ENCODE peak calls at places on chromosomes 4 and X, in nine cellular contexts. K, B, N, L, P, U, S, G and Z are unnamed samples.

GRCh38 chrX:30957753-30958152 is 68.7 kb upstream of the TAB3 start:
- DNase-seq in K (no peak), B (no peak), N (peak), L (peak), P (peak), U (no peak), S (peak), G (no peak), Z (no peak)

GRCh38 chrX:53930513-53931380 is 113.5 kb downstream of the PHF8 start:
- DNase-seq in K (no peak), B (no peak), N (peak), L (peak), P (no peak), U (no peak), S (peak), G (no peak), Z (no peak)

GRCh38 chr4:133565379-133565778 is 416.3 kb downstream of the PCDH10 start:
- DNase-seq in K (peak), B (peak), N (no peak), L (peak), P (no peak), U (no peak), S (peak), G (no peak), Z (no peak)

GRCh38 chrX:121121021-121121420 is 73.6 kb downstream of the GLUD2 start:
- DNase-seq in K (no peak), B (no peak), N (no peak), L (no peak), P (no peak), U (no peak), S (peak), G (no peak), Z (no peak)

GRCh38 chrX:40300286-40300890 is 202.6 kb upstream of the BCOR start:
- DNase-seq in K (no peak), B (no peak), N (peak), L (no peak), P (no peak), U (no peak), S (no peak), G (no peak), Z (no peak)

GRCh38 chr4:38529189-38530115 is 134.5 kb upstream of the KLF3 start:
- DNase-seq in K (no peak), B (peak), N (no peak), L (no peak), P (peak), U (no peak), S (no peak), G (peak), Z (peak)

GRCh38 chr4:7403001-7403400 is 31.7 kb downstream of the PSAPL1 start:
- DNase-seq in K (no peak), B (no peak), N (no peak), L (no peak), P (peak), U (no peak), S (peak), G (no peak), Z (no peak)

GRCh38 chrX:54776987-54777672 is 20.9 kb downstream of the ITIH6 start:
- DNase-seq in K (no peak), B (no peak), N (no peak), L (no peak), P (no peak), U (no peak), S (no peak), G (peak), Z (no peak)

GRCh38 chr4:77120888-77121508 is 36.0 kb upstream of the CCNG2 start:
- DNase-seq in K (no peak), B (no peak), N (peak), L (no peak), P (no peak), U (peak), S (peak), G (no peak), Z (peak)

GRCh38 chr4:144894525-144894924 is 203.5 kb downstream of the ANAPC10 start:
- DNase-seq in K (no peak), B (no peak), N (no peak), L (no peak), P (peak), U (no peak), S (peak), G (no peak), Z (no peak)

GRCh38 chrX:154727418-154728323 is 23.2 kb downstream of the GAB3 start:
- DNase-seq in K (no peak), B (no peak), N (no peak), L (peak), P (peak), U (no peak), S (peak), G (no peak), Z (no peak)

GRCh38 chrX:45006002-45006800 is 133.2 kb downstream of the KDM6A start:
- DNase-seq in K (no peak), B (no peak), N (no peak), L (peak), P (no peak), U (no peak), S (peak), G (no peak), Z (no peak)

GRCh38 chr4:76952631-76953587 is 3.4 kb downstream of the SEPTIN11 start:
- DNase-seq in K (no peak), B (no peak), N (no peak), L (no peak), P (no peak), U (peak), S (peak), G (no peak), Z (no peak)

GRCh38 chr4:53529025-53529424 is 62.3 kb downstream of the LNX1 start:
- DNase-seq in K (no peak), B (no peak), N (peak), L (no peak), P (no peak), U (no peak), S (no peak), G (no peak), Z (no peak)

GRCh38 chr4:185479507-185479971 is 8.0 kb upstream of the CCDC110 start:
- DNase-seq in K (no peak), B (no peak), N (no peak), L (peak), P (no peak), U (no peak), S (no peak), G (no peak), Z (no peak)

GRCh38 chrX:40383360-40383759 is 197.4 kb upstream of the ATP6AP2 start:
- DNase-seq in K (no peak), B (no peak), N (no peak), L (no peak), P (no peak), U (peak), S (no peak), G (no peak), Z (no peak)

GRCh38 chr4:125070869-125071268 is 243.9 kb upstream of the FAT4 start:
- DNase-seq in K (no peak), B (peak), N (no peak), L (no peak), P (no peak), U (peak), S (peak), G (no peak), Z (no peak)

GRCh38 chr4:180330521-180330920 is 1912.7 kb upstream of the TENM3 start:
- DNase-seq in K (no peak), B (no peak), N (no peak), L (no peak), P (peak), U (no peak), S (no peak), G (no peak), Z (no peak)

GRCh38 chr4:182307746-182308145 is 64.5 kb downstream of the TENM3 start:
- DNase-seq in K (no peak), B (no peak), N (no peak), L (peak), P (no peak), U (no peak), S (peak), G (no peak), Z (no peak)

GRCh38 chrX:52988985-52989917 is 30.9 kb upstream of the FAM156A start:
- DNase-seq in K (no peak), B (no peak), N (no peak), L (no peak), P (peak), U (no peak), S (peak), G (no peak), Z (peak)

GRCh38 chr4:72701987-72702819 is 133.2 kb upstream of the ADAMTS3 start:
- DNase-seq in K (peak), B (peak), N (no peak), L (peak), P (peak), U (peak), S (peak), G (no peak), Z (no peak)

GRCh38 chr4:118821590-118822293 is 14.2 kb downstream of the SEC24D start:
- DNase-seq in K (no peak), B (no peak), N (no peak), L (no peak), P (no peak), U (no peak), S (peak), G (no peak), Z (peak)

GRCh38 chr4:118352843-118353373 is at the start of gene PRSS12:
- DNase-seq in K (no peak), B (peak), N (peak), L (peak), P (peak), U (peak), S (peak), G (no peak), Z (peak)

GRCh38 chr4:108045687-108046024 is 56.0 kb downstream of the HADH start:
- DNase-seq in K (no peak), B (no peak), N (no peak), L (no peak), P (no peak), U (no peak), S (peak), G (no peak), Z (no peak)

GRCh38 chr4:821181-821591 is 4.7 kb downstream of the CPLX1 start:
- DNase-seq in K (no peak), B (no peak), N (no peak), L (no peak), P (no peak), U (no peak), S (no peak), G (no peak), Z (peak)

GRCh38 chrX:2638279-2638678 is 52.8 kb upstream of the CD99 start:
- DNase-seq in K (no peak), B (no peak), N (no peak), L (no peak), P (no peak), U (no peak), S (no peak), G (no peak), Z (no peak)

GRCh38 chrX:75226280-75226679 is 47.6 kb upstream of the UPRT start:
- DNase-seq in K (no peak), B (no peak), N (no peak), L (no peak), P (no peak), U (no peak), S (no peak), G (no peak), Z (no peak)

GRCh38 chr4:143433231-143433630 is 80.3 kb upstream of the SMARCA5 start:
- DNase-seq in K (no peak), B (no peak), N (no peak), L (no peak), P (no peak), U (no peak), S (no peak), G (no peak), Z (no peak)

GRCh38 chrX:10156199-10157031 is at the start of gene CLCN4:
- DNase-seq in K (no peak), B (peak), N (peak), L (no peak), P (peak), U (peak), S (peak), G (no peak), Z (peak)

GRCh38 chr4:178672512-178672911 is 1230.3 kb upstream of the AGA start:
- DNase-seq in K (no peak), B (no peak), N (no peak), L (no peak), P (no peak), U (no peak), S (no peak), G (no peak), Z (no peak)

GRCh38 chr4:131427000-131427399 is 1722.1 kb upstream of the PCDH10 start:
- DNase-seq in K (no peak), B (no peak), N (no peak), L (no peak), P (no peak), U (no peak), S (no peak), G (no peak), Z (no peak)

GRCh38 chr4:3707423-3708102 is 58.6 kb upstream of the ADRA2C start:
- DNase-seq in K (no peak), B (no peak), N (no peak), L (no peak), P (no peak), U (no peak), S (no peak), G (no peak), Z (peak)

GRCh38 chr4:164700471-164700870 is 53.5 kb upstream of the SMIM31 start:
- DNase-seq in K (no peak), B (peak), N (peak), L (no peak), P (peak), U (peak), S (peak), G (no peak), Z (no peak)

GRCh38 chr4:53558061-53558801 is 33.1 kb downstream of the LNX1 start:
- DNase-seq in K (peak), B (peak), N (no peak), L (peak), P (no peak), U (peak), S (peak), G (no peak), Z (no peak)